ENCODE peak calls at places on chromosomes 7 and 10, in eight cellular contexts. One of them, this sample, is unnamed.

GRCh38 chr10:13517675-13518074 is 11.1 kb downstream of the BEND7 start:
- DNase-seq in EH: no peak
- DNase-seq in stimulated activated CD4-positive, alpha-beta T cell treated with anti-CD3 and anti-CD28 coated beads, Interleukin-12 subunit alpha, Interleukin-12 subunit beta, amount 100 ng/mL, for 4 hours: no peak
- DNase-seq in M059J: no peak
- DNase-seq in effector memory CD8-positive, alpha-beta T cell: no peak
- DNase-seq in fibroblast of villous mesenchyme: no peak
- DNase-seq in G401: no peak
- DNase-seq in cardiac fibroblast: no peak
- DNase-seq in this sample: no peak

GRCh38 chr7:151897951-151898686 is 21.2 kb upstream of the PRKAG2 start:
- DNase-seq in stimulated activated CD4-positive, alpha-beta T cell treated with anti-CD3 and anti-CD28 coated beads, Interleukin-12 subunit alpha, Interleukin-12 subunit beta, amount 100 ng/mL, for 4 hours: no peak
- DNase-seq in fibroblast of villous mesenchyme: no peak
- DNase-seq in G401: no peak
- DNase-seq in cardiac fibroblast: no peak
- DNase-seq in effector memory CD8-positive, alpha-beta T cell: no peak
- DNase-seq in M059J: no peak
- DNase-seq in EH: no peak
- DNase-seq in this sample: no peak

GRCh38 chr10:22230331-22230833 is 12.6 kb upstream of the EBLN1 start:
- DNase-seq in M059J: peak
- DNase-seq in fibroblast of villous mesenchyme: peak
- DNase-seq in G401: peak
- DNase-seq in stimulated activated CD4-positive, alpha-beta T cell treated with anti-CD3 and anti-CD28 coated beads, Interleukin-12 subunit alpha, Interleukin-12 subunit beta, amount 100 ng/mL, for 4 hours: no peak
- DNase-seq in effector memory CD8-positive, alpha-beta T cell: peak
- DNase-seq in EH: peak
- DNase-seq in cardiac fibroblast: peak
- DNase-seq in this sample: peak

GRCh38 chr7:95376632-95377380 is 19.4 kb downstream of the PON3 start:
- DNase-seq in G401: no peak
- DNase-seq in M059J: no peak
- DNase-seq in fibroblast of villous mesenchyme: no peak
- DNase-seq in stimulated activated CD4-positive, alpha-beta T cell treated with anti-CD3 and anti-CD28 coated beads, Interleukin-12 subunit alpha, Interleukin-12 subunit beta, amount 100 ng/mL, for 4 hours: no peak
- DNase-seq in EH: no peak
- DNase-seq in effector memory CD8-positive, alpha-beta T cell: peak
- DNase-seq in cardiac fibroblast: no peak
- DNase-seq in this sample: no peak

GRCh38 chr7:157547102-157547501 is 210.3 kb downstream of the DNAJB6 start:
- DNase-seq in M059J: no peak
- DNase-seq in effector memory CD8-positive, alpha-beta T cell: no peak
- DNase-seq in cardiac fibroblast: no peak
- DNase-seq in stimulated activated CD4-positive, alpha-beta T cell treated with anti-CD3 and anti-CD28 coated beads, Interleukin-12 subunit alpha, Interleukin-12 subunit beta, amount 100 ng/mL, for 4 hours: no peak
- DNase-seq in G401: no peak
- DNase-seq in EH: no peak
- DNase-seq in fibroblast of villous mesenchyme: no peak
- DNase-seq in this sample: no peak

GRCh38 chr10:87092356-87092860 is 2.2 kb downstream of the GLUD1 start:
- DNase-seq in EH: peak
- DNase-seq in M059J: peak
- DNase-seq in fibroblast of villous mesenchyme: peak
- DNase-seq in effector memory CD8-positive, alpha-beta T cell: no peak
- DNase-seq in stimulated activated CD4-positive, alpha-beta T cell treated with anti-CD3 and anti-CD28 coated beads, Interleukin-12 subunit alpha, Interleukin-12 subunit beta, amount 100 ng/mL, for 4 hours: no peak
- DNase-seq in G401: peak
- DNase-seq in cardiac fibroblast: peak
- DNase-seq in this sample: no peak

GRCh38 chr10:79176052-79176501 is 107.3 kb downstream of the ZMIZ1 start:
- DNase-seq in EH: peak
- DNase-seq in stimulated activated CD4-positive, alpha-beta T cell treated with anti-CD3 and anti-CD28 coated beads, Interleukin-12 subunit alpha, Interleukin-12 subunit beta, amount 100 ng/mL, for 4 hours: no peak
- DNase-seq in fibroblast of villous mesenchyme: no peak
- DNase-seq in G401: no peak
- DNase-seq in effector memory CD8-positive, alpha-beta T cell: no peak
- DNase-seq in M059J: peak
- DNase-seq in cardiac fibroblast: no peak
- DNase-seq in this sample: no peak

GRCh38 chr7:103690576-103690975 is 244.6 kb upstream of the SLC26A5 start:
- DNase-seq in fibroblast of villous mesenchyme: no peak
- DNase-seq in EH: no peak
- DNase-seq in G401: no peak
- DNase-seq in M059J: peak
- DNase-seq in stimulated activated CD4-positive, alpha-beta T cell treated with anti-CD3 and anti-CD28 coated beads, Interleukin-12 subunit alpha, Interleukin-12 subunit beta, amount 100 ng/mL, for 4 hours: no peak
- DNase-seq in cardiac fibroblast: no peak
- DNase-seq in effector memory CD8-positive, alpha-beta T cell: no peak
- DNase-seq in this sample: no peak

GRCh38 chr7:130926021-130926691 is 192.1 kb upstream of the KLF14 start:
- DNase-seq in fibroblast of villous mesenchyme: no peak
- DNase-seq in cardiac fibroblast: no peak
- DNase-seq in M059J: no peak
- DNase-seq in G401: no peak
- DNase-seq in stimulated activated CD4-positive, alpha-beta T cell treated with anti-CD3 and anti-CD28 coated beads, Interleukin-12 subunit alpha, Interleukin-12 subunit beta, amount 100 ng/mL, for 4 hours: no peak
- DNase-seq in EH: no peak
- DNase-seq in effector memory CD8-positive, alpha-beta T cell: peak
- DNase-seq in this sample: no peak

GRCh38 chr7:64886956-64887545 is 16.0 kb upstream of the ZNF273 start:
- DNase-seq in cardiac fibroblast: no peak
- DNase-seq in stimulated activated CD4-positive, alpha-beta T cell treated with anti-CD3 and anti-CD28 coated beads, Interleukin-12 subunit alpha, Interleukin-12 subunit beta, amount 100 ng/mL, for 4 hours: no peak
- DNase-seq in effector memory CD8-positive, alpha-beta T cell: no peak
- DNase-seq in G401: no peak
- DNase-seq in fibroblast of villous mesenchyme: no peak
- DNase-seq in M059J: no peak
- DNase-seq in EH: no peak
- DNase-seq in this sample: no peak

GRCh38 chr7:130369110-130369711 is 11.1 kb upstream of the CPA1 start:
- DNase-seq in G401: no peak
- DNase-seq in effector memory CD8-positive, alpha-beta T cell: no peak
- DNase-seq in fibroblast of villous mesenchyme: peak
- DNase-seq in M059J: peak
- DNase-seq in cardiac fibroblast: peak
- DNase-seq in stimulated activated CD4-positive, alpha-beta T cell treated with anti-CD3 and anti-CD28 coated beads, Interleukin-12 subunit alpha, Interleukin-12 subunit beta, amount 100 ng/mL, for 4 hours: no peak
- DNase-seq in EH: peak
- DNase-seq in this sample: no peak

GRCh38 chr10:124341768-124342135 is 77.0 kb downstream of the OAT start:
- DNase-seq in cardiac fibroblast: no peak
- DNase-seq in G401: no peak
- DNase-seq in M059J: no peak
- DNase-seq in stimulated activated CD4-positive, alpha-beta T cell treated with anti-CD3 and anti-CD28 coated beads, Interleukin-12 subunit alpha, Interleukin-12 subunit beta, amount 100 ng/mL, for 4 hours: no peak
- DNase-seq in EH: no peak
- DNase-seq in effector memory CD8-positive, alpha-beta T cell: peak
- DNase-seq in fibroblast of villous mesenchyme: no peak
- DNase-seq in this sample: no peak

GRCh38 chr7:30224511-30225031 is 59.8 kb upstream of the ZNRF2 start:
- DNase-seq in cardiac fibroblast: peak
- DNase-seq in G401: no peak
- DNase-seq in EH: peak
- DNase-seq in fibroblast of villous mesenchyme: peak
- DNase-seq in stimulated activated CD4-positive, alpha-beta T cell treated with anti-CD3 and anti-CD28 coated beads, Interleukin-12 subunit alpha, Interleukin-12 subunit beta, amount 100 ng/mL, for 4 hours: no peak
- DNase-seq in effector memory CD8-positive, alpha-beta T cell: no peak
- DNase-seq in M059J: peak
- DNase-seq in this sample: no peak